ENCODE peak calls at places on chromosomes 16 and 17, in seven cellular contexts. One of them, this sample, is unnamed.

GRCh38 chr16:58563235-58563634 is 47.9 kb downstream of the SETD6 start:
- DNase-seq in GM20000: no peak
- DNase-seq in posterior cingulate gyrus: no peak
- DNase-seq in NCI-H460: no peak
- DNase-seq in BJ: peak; percentile 15
- DNase-seq in bronchial epithelial cell: peak; percentile 79
- DNase-seq in stimulated activated CD8-positive, alpha-beta memory T cell treated with anti-CD3 and anti-CD28 coated beads, Interleukin-12 subunit alpha, Interleukin-12 subunit beta, amount 100 ng/mL, for 4 hours: no peak
- DNase-seq in this sample: no peak

GRCh38 chr17:42647778-42648177 is 11.3 kb upstream of the TUBG2 start:
- DNase-seq in stimulated activated CD8-positive, alpha-beta memory T cell treated with anti-CD3 and anti-CD28 coated beads, Interleukin-12 subunit alpha, Interleukin-12 subunit beta, amount 100 ng/mL, for 4 hours: no peak
- DNase-seq in NCI-H460: no peak
- DNase-seq in BJ: no peak
- DNase-seq in GM20000: no peak
- DNase-seq in bronchial epithelial cell: no peak
- DNase-seq in posterior cingulate gyrus: no peak
- DNase-seq in this sample: no peak

GRCh38 chr17:63740464-63741181 is 976 bp downstream of the STRADA start:
- DNase-seq in GM20000: peak; percentile 10
- DNase-seq in BJ: no peak
- DNase-seq in posterior cingulate gyrus: no peak
- DNase-seq in stimulated activated CD8-positive, alpha-beta memory T cell treated with anti-CD3 and anti-CD28 coated beads, Interleukin-12 subunit alpha, Interleukin-12 subunit beta, amount 100 ng/mL, for 4 hours: no peak
- DNase-seq in NCI-H460: peak; percentile 4
- DNase-seq in bronchial epithelial cell: peak; percentile 64
- DNase-seq in this sample: no peak

GRCh38 chr17:27906623-27907022 is 13.5 kb upstream of the LYRM9 start:
- DNase-seq in GM20000: no peak
- DNase-seq in bronchial epithelial cell: no peak
- DNase-seq in stimulated activated CD8-positive, alpha-beta memory T cell treated with anti-CD3 and anti-CD28 coated beads, Interleukin-12 subunit alpha, Interleukin-12 subunit beta, amount 100 ng/mL, for 4 hours: no peak
- DNase-seq in BJ: no peak
- DNase-seq in posterior cingulate gyrus: no peak
- DNase-seq in NCI-H460: no peak
- DNase-seq in this sample: no peak

GRCh38 chr17:71983828-71984227 is 137.0 kb upstream of the SOX9 start:
- DNase-seq in posterior cingulate gyrus: no peak
- DNase-seq in BJ: no peak
- DNase-seq in bronchial epithelial cell: peak; percentile 85
- DNase-seq in NCI-H460: no peak
- DNase-seq in stimulated activated CD8-positive, alpha-beta memory T cell treated with anti-CD3 and anti-CD28 coated beads, Interleukin-12 subunit alpha, Interleukin-12 subunit beta, amount 100 ng/mL, for 4 hours: no peak
- DNase-seq in GM20000: no peak
- DNase-seq in this sample: no peak

GRCh38 chr17:3827124-3827773 is 18.8 kb downstream of the NCBP3 start:
- DNase-seq in BJ: no peak
- DNase-seq in posterior cingulate gyrus: peak; percentile 91
- DNase-seq in NCI-H460: peak; percentile 77
- DNase-seq in stimulated activated CD8-positive, alpha-beta memory T cell treated with anti-CD3 and anti-CD28 coated beads, Interleukin-12 subunit alpha, Interleukin-12 subunit beta, amount 100 ng/mL, for 4 hours: peak; percentile 29
- DNase-seq in GM20000: peak; percentile 49
- DNase-seq in bronchial epithelial cell: peak; percentile 75
- DNase-seq in this sample: peak; percentile 54

GRCh38 chr17:41061969-41062368 is 2.1 kb upstream of the KRTAP2-3 start:
- DNase-seq in stimulated activated CD8-positive, alpha-beta memory T cell treated with anti-CD3 and anti-CD28 coated beads, Interleukin-12 subunit alpha, Interleukin-12 subunit beta, amount 100 ng/mL, for 4 hours: no peak
- DNase-seq in bronchial epithelial cell: peak; percentile 62
- DNase-seq in BJ: peak; percentile 99
- DNase-seq in NCI-H460: no peak
- DNase-seq in GM20000: no peak
- DNase-seq in posterior cingulate gyrus: no peak
- DNase-seq in this sample: no peak

GRCh38 chr17:44266402-44267164 is 1.4 kb downstream of the SLC4A1 start:
- DNase-seq in GM20000: no peak
- DNase-seq in NCI-H460: no peak
- DNase-seq in bronchial epithelial cell: no peak
- DNase-seq in stimulated activated CD8-positive, alpha-beta memory T cell treated with anti-CD3 and anti-CD28 coated beads, Interleukin-12 subunit alpha, Interleukin-12 subunit beta, amount 100 ng/mL, for 4 hours: no peak
- DNase-seq in BJ: no peak
- DNase-seq in posterior cingulate gyrus: no peak
- DNase-seq in this sample: no peak

GRCh38 chr16:59169168-59169567 is 435.1 kb upstream of the GOT2 start:
- DNase-seq in bronchial epithelial cell: peak; percentile 28
- DNase-seq in GM20000: no peak
- DNase-seq in BJ: no peak
- DNase-seq in posterior cingulate gyrus: no peak
- DNase-seq in stimulated activated CD8-positive, alpha-beta memory T cell treated with anti-CD3 and anti-CD28 coated beads, Interleukin-12 subunit alpha, Interleukin-12 subunit beta, amount 100 ng/mL, for 4 hours: no peak
- DNase-seq in NCI-H460: no peak
- DNase-seq in this sample: no peak

GRCh38 chr16:49127103-49127502 is 154.5 kb downstream of the CBLN1 start:
- DNase-seq in posterior cingulate gyrus: no peak
- DNase-seq in stimulated activated CD8-positive, alpha-beta memory T cell treated with anti-CD3 and anti-CD28 coated beads, Interleukin-12 subunit alpha, Interleukin-12 subunit beta, amount 100 ng/mL, for 4 hours: no peak
- DNase-seq in bronchial epithelial cell: peak; percentile 7
- DNase-seq in NCI-H460: no peak
- DNase-seq in BJ: no peak
- DNase-seq in GM20000: peak; percentile 11
- DNase-seq in this sample: no peak

GRCh38 chr17:29032798-29033197 is 10.1 kb upstream of the PIPOX start:
- DNase-seq in bronchial epithelial cell: no peak
- DNase-seq in NCI-H460: no peak
- DNase-seq in GM20000: no peak
- DNase-seq in BJ: no peak
- DNase-seq in posterior cingulate gyrus: no peak
- DNase-seq in stimulated activated CD8-positive, alpha-beta memory T cell treated with anti-CD3 and anti-CD28 coated beads, Interleukin-12 subunit alpha, Interleukin-12 subunit beta, amount 100 ng/mL, for 4 hours: no peak
- DNase-seq in this sample: no peak

GRCh38 chr17:45852535-45853297 is 8.0 kb downstream of the SPPL2C start:
- DNase-seq in stimulated activated CD8-positive, alpha-beta memory T cell treated with anti-CD3 and anti-CD28 coated beads, Interleukin-12 subunit alpha, Interleukin-12 subunit beta, amount 100 ng/mL, for 4 hours: peak; percentile 15
- DNase-seq in GM20000: peak; percentile 73
- DNase-seq in bronchial epithelial cell: peak; percentile 41
- DNase-seq in NCI-H460: peak; percentile 62
- DNase-seq in BJ: no peak
- DNase-seq in posterior cingulate gyrus: peak; percentile 93
- DNase-seq in this sample: peak; percentile 42

GRCh38 chr16:1929105-1929504 is 10.9 kb upstream of the HS3ST6 start:
- DNase-seq in BJ: no peak
- DNase-seq in NCI-H460: no peak
- DNase-seq in GM20000: peak; percentile 57
- DNase-seq in stimulated activated CD8-positive, alpha-beta memory T cell treated with anti-CD3 and anti-CD28 coated beads, Interleukin-12 subunit alpha, Interleukin-12 subunit beta, amount 100 ng/mL, for 4 hours: no peak
- DNase-seq in posterior cingulate gyrus: no peak
- DNase-seq in bronchial epithelial cell: no peak
- DNase-seq in this sample: no peak

GRCh38 chr17:80125656-80126448 is 21.1 kb downstream of the EIF4A3 start:
- DNase-seq in NCI-H460: no peak
- DNase-seq in GM20000: no peak
- DNase-seq in posterior cingulate gyrus: peak; percentile 6
- DNase-seq in bronchial epithelial cell: no peak
- DNase-seq in BJ: peak; percentile 65
- DNase-seq in stimulated activated CD8-positive, alpha-beta memory T cell treated with anti-CD3 and anti-CD28 coated beads, Interleukin-12 subunit alpha, Interleukin-12 subunit beta, amount 100 ng/mL, for 4 hours: no peak
- DNase-seq in this sample: no peak

GRCh38 chr17:40284085-40284713 is 3.5 kb upstream of the CDC6 start:
- DNase-seq in BJ: peak; percentile 70
- DNase-seq in NCI-H460: no peak
- DNase-seq in stimulated activated CD8-positive, alpha-beta memory T cell treated with anti-CD3 and anti-CD28 coated beads, Interleukin-12 subunit alpha, Interleukin-12 subunit beta, amount 100 ng/mL, for 4 hours: no peak
- DNase-seq in GM20000: no peak
- DNase-seq in bronchial epithelial cell: peak; percentile 95
- DNase-seq in posterior cingulate gyrus: no peak
- DNase-seq in this sample: no peak

GRCh38 chr16:11636172-11636721 is 32.0 kb upstream of the SNN start:
- DNase-seq in posterior cingulate gyrus: no peak
- DNase-seq in NCI-H460: no peak
- DNase-seq in stimulated activated CD8-positive, alpha-beta memory T cell treated with anti-CD3 and anti-CD28 coated beads, Interleukin-12 subunit alpha, Interleukin-12 subunit beta, amount 100 ng/mL, for 4 hours: no peak
- DNase-seq in BJ: no peak
- DNase-seq in GM20000: no peak
- DNase-seq in bronchial epithelial cell: peak; percentile 98
- DNase-seq in this sample: no peak

GRCh38 chr17:59327891-59328290 is 3.6 kb upstream of the YPEL2 start:
- DNase-seq in bronchial epithelial cell: no peak
- DNase-seq in NCI-H460: no peak
- DNase-seq in GM20000: no peak
- DNase-seq in stimulated activated CD8-positive, alpha-beta memory T cell treated with anti-CD3 and anti-CD28 coated beads, Interleukin-12 subunit alpha, Interleukin-12 subunit beta, amount 100 ng/mL, for 4 hours: no peak
- DNase-seq in posterior cingulate gyrus: no peak
- DNase-seq in BJ: no peak
- DNase-seq in this sample: no peak

GRCh38 chr17:63113167-63113566 is 147.1 kb downstream of the TANC2 start:
- DNase-seq in NCI-H460: no peak
- DNase-seq in BJ: no peak
- DNase-seq in bronchial epithelial cell: no peak
- DNase-seq in GM20000: peak; percentile 14
- DNase-seq in posterior cingulate gyrus: no peak
- DNase-seq in stimulated activated CD8-positive, alpha-beta memory T cell treated with anti-CD3 and anti-CD28 coated beads, Interleukin-12 subunit alpha, Interleukin-12 subunit beta, amount 100 ng/mL, for 4 hours: no peak
- DNase-seq in this sample: no peak

GRCh38 chr16:19517424-19518089 is 4.3 kb downstream of the GDE1 start:
- DNase-seq in BJ: no peak
- DNase-seq in posterior cingulate gyrus: no peak
- DNase-seq in bronchial epithelial cell: peak; percentile 98
- DNase-seq in stimulated activated CD8-positive, alpha-beta memory T cell treated with anti-CD3 and anti-CD28 coated beads, Interleukin-12 subunit alpha, Interleukin-12 subunit beta, amount 100 ng/mL, for 4 hours: no peak
- DNase-seq in NCI-H460: peak; percentile 69
- DNase-seq in GM20000: no peak
- DNase-seq in this sample: no peak

GRCh38 chr17:79943354-79944241 is 92.1 kb downstream of the TBC1D16 start:
- DNase-seq in GM20000: no peak
- DNase-seq in bronchial epithelial cell: no peak
- DNase-seq in stimulated activated CD8-positive, alpha-beta memory T cell treated with anti-CD3 and anti-CD28 coated beads, Interleukin-12 subunit alpha, Interleukin-12 subunit beta, amount 100 ng/mL, for 4 hours: no peak
- DNase-seq in BJ: no peak
- DNase-seq in NCI-H460: no peak
- DNase-seq in posterior cingulate gyrus: peak; percentile 79
- DNase-seq in this sample: no peak

GRCh38 chr16:23436992-23437391 is 16.0 kb downstream of the COG7 start:
- DNase-seq in stimulated activated CD8-positive, alpha-beta memory T cell treated with anti-CD3 and anti-CD28 coated beads, Interleukin-12 subunit alpha, Interleukin-12 subunit beta, amount 100 ng/mL, for 4 hours: no peak
- DNase-seq in NCI-H460: no peak
- DNase-seq in GM20000: no peak
- DNase-seq in bronchial epithelial cell: no peak
- DNase-seq in BJ: no peak
- DNase-seq in posterior cingulate gyrus: no peak
- DNase-seq in this sample: no peak

GRCh38 chr16:81376880-81377279 is 62.1 kb downstream of the GAN start:
- DNase-seq in posterior cingulate gyrus: no peak
- DNase-seq in BJ: no peak
- DNase-seq in stimulated activated CD8-positive, alpha-beta memory T cell treated with anti-CD3 and anti-CD28 coated beads, Interleukin-12 subunit alpha, Interleukin-12 subunit beta, amount 100 ng/mL, for 4 hours: no peak
- DNase-seq in NCI-H460: no peak
- DNase-seq in bronchial epithelial cell: peak; percentile 95
- DNase-seq in GM20000: no peak
- DNase-seq in this sample: no peak

GRCh38 chr16:57240872-57241271 is 4.2 kb upstream of the ARL2BP start:
- DNase-seq in NCI-H460: no peak
- DNase-seq in BJ: no peak
- DNase-seq in GM20000: no peak
- DNase-seq in bronchial epithelial cell: no peak
- DNase-seq in stimulated activated CD8-positive, alpha-beta memory T cell treated with anti-CD3 and anti-CD28 coated beads, Interleukin-12 subunit alpha, Interleukin-12 subunit beta, amount 100 ng/mL, for 4 hours: no peak
- DNase-seq in posterior cingulate gyrus: no peak
- DNase-seq in this sample: no peak

GRCh38 chr16:56931769-56932587 is at the start of gene HERPUD1:
- DNase-seq in bronchial epithelial cell: peak; percentile 90
- DNase-seq in NCI-H460: peak; percentile 100
- DNase-seq in stimulated activated CD8-positive, alpha-beta memory T cell treated with anti-CD3 and anti-CD28 coated beads, Interleukin-12 subunit alpha, Interleukin-12 subunit beta, amount 100 ng/mL, for 4 hours: peak; percentile 99
- DNase-seq in posterior cingulate gyrus: peak; percentile 100
- DNase-seq in GM20000: peak; percentile 98
- DNase-seq in BJ: peak; percentile 80
- DNase-seq in this sample: peak; percentile 99

GRCh38 chr17:62757518-62757951 is 50.6 kb downstream of the MARCHF10 start:
- DNase-seq in GM20000: no peak
- DNase-seq in stimulated activated CD8-positive, alpha-beta memory T cell treated with anti-CD3 and anti-CD28 coated beads, Interleukin-12 subunit alpha, Interleukin-12 subunit beta, amount 100 ng/mL, for 4 hours: no peak
- DNase-seq in posterior cingulate gyrus: no peak
- DNase-seq in NCI-H460: no peak
- DNase-seq in bronchial epithelial cell: no peak
- DNase-seq in BJ: no peak
- DNase-seq in this sample: no peak

GRCh38 chr17:40028595-40028994 is 13.4 kb downstream of the CSF3 start:
- DNase-seq in stimulated activated CD8-positive, alpha-beta memory T cell treated with anti-CD3 and anti-CD28 coated beads, Interleukin-12 subunit alpha, Interleukin-12 subunit beta, amount 100 ng/mL, for 4 hours: no peak
- DNase-seq in bronchial epithelial cell: no peak
- DNase-seq in posterior cingulate gyrus: peak; percentile 72
- DNase-seq in NCI-H460: no peak
- DNase-seq in BJ: no peak
- DNase-seq in GM20000: no peak
- DNase-seq in this sample: no peak

GRCh38 chr16:10093564-10093963 is 88.7 kb downstream of the GRIN2A start:
- DNase-seq in bronchial epithelial cell: no peak
- DNase-seq in BJ: no peak
- DNase-seq in posterior cingulate gyrus: no peak
- DNase-seq in stimulated activated CD8-positive, alpha-beta memory T cell treated with anti-CD3 and anti-CD28 coated beads, Interleukin-12 subunit alpha, Interleukin-12 subunit beta, amount 100 ng/mL, for 4 hours: no peak
- DNase-seq in NCI-H460: no peak
- DNase-seq in GM20000: no peak
- DNase-seq in this sample: no peak

GRCh38 chr17:8732406-8733065 is 12.1 kb downstream of the CCDC42 start:
- DNase-seq in BJ: no peak
- DNase-seq in NCI-H460: no peak
- DNase-seq in bronchial epithelial cell: no peak
- DNase-seq in posterior cingulate gyrus: no peak
- DNase-seq in stimulated activated CD8-positive, alpha-beta memory T cell treated with anti-CD3 and anti-CD28 coated beads, Interleukin-12 subunit alpha, Interleukin-12 subunit beta, amount 100 ng/mL, for 4 hours: no peak
- DNase-seq in GM20000: no peak
- DNase-seq in this sample: no peak

GRCh38 chr16:53664724-53665345 is 38.8 kb downstream of the RPGRIP1L start:
- DNase-seq in NCI-H460: no peak
- DNase-seq in bronchial epithelial cell: peak; percentile 5
- DNase-seq in stimulated activated CD8-positive, alpha-beta memory T cell treated with anti-CD3 and anti-CD28 coated beads, Interleukin-12 subunit alpha, Interleukin-12 subunit beta, amount 100 ng/mL, for 4 hours: no peak
- DNase-seq in BJ: peak; percentile 91
- DNase-seq in GM20000: peak; percentile 11
- DNase-seq in posterior cingulate gyrus: no peak
- DNase-seq in this sample: no peak

GRCh38 chr17:7627250-7628121 is at the start of gene SAT2:
- DNase-seq in GM20000: peak; percentile 96
- DNase-seq in bronchial epithelial cell: peak; percentile 81
- DNase-seq in NCI-H460: peak; percentile 93
- DNase-seq in BJ: peak; percentile 60
- DNase-seq in posterior cingulate gyrus: peak; percentile 99
- DNase-seq in stimulated activated CD8-positive, alpha-beta memory T cell treated with anti-CD3 and anti-CD28 coated beads, Interleukin-12 subunit alpha, Interleukin-12 subunit beta, amount 100 ng/mL, for 4 hours: peak; percentile 78
- DNase-seq in this sample: peak; percentile 68

GRCh38 chr16:82695806-82696205 is 69.0 kb downstream of the CDH13 start:
- DNase-seq in NCI-H460: no peak
- DNase-seq in GM20000: no peak
- DNase-seq in BJ: no peak
- DNase-seq in bronchial epithelial cell: no peak
- DNase-seq in stimulated activated CD8-positive, alpha-beta memory T cell treated with anti-CD3 and anti-CD28 coated beads, Interleukin-12 subunit alpha, Interleukin-12 subunit beta, amount 100 ng/mL, for 4 hours: no peak
- DNase-seq in posterior cingulate gyrus: no peak
- DNase-seq in this sample: no peak

GRCh38 chr17:41328207-41328606 is 12.7 kb upstream of the KRTAP17-1 start:
- DNase-seq in NCI-H460: no peak
- DNase-seq in posterior cingulate gyrus: no peak
- DNase-seq in BJ: no peak
- DNase-seq in GM20000: no peak
- DNase-seq in bronchial epithelial cell: no peak
- DNase-seq in stimulated activated CD8-positive, alpha-beta memory T cell treated with anti-CD3 and anti-CD28 coated beads, Interleukin-12 subunit alpha, Interleukin-12 subunit beta, amount 100 ng/mL, for 4 hours: no peak
- DNase-seq in this sample: no peak

GRCh38 chr16:49085689-49086088 is 195.9 kb downstream of the CBLN1 start:
- DNase-seq in posterior cingulate gyrus: no peak
- DNase-seq in NCI-H460: no peak
- DNase-seq in GM20000: no peak
- DNase-seq in stimulated activated CD8-positive, alpha-beta memory T cell treated with anti-CD3 and anti-CD28 coated beads, Interleukin-12 subunit alpha, Interleukin-12 subunit beta, amount 100 ng/mL, for 4 hours: no peak
- DNase-seq in BJ: no peak
- DNase-seq in bronchial epithelial cell: no peak
- DNase-seq in this sample: no peak

GRCh38 chr16:10637337-10638037 is 57.1 kb upstream of the EMP2 start:
- DNase-seq in BJ: no peak
- DNase-seq in NCI-H460: no peak
- DNase-seq in GM20000: no peak
- DNase-seq in bronchial epithelial cell: no peak
- DNase-seq in stimulated activated CD8-positive, alpha-beta memory T cell treated with anti-CD3 and anti-CD28 coated beads, Interleukin-12 subunit alpha, Interleukin-12 subunit beta, amount 100 ng/mL, for 4 hours: no peak
- DNase-seq in posterior cingulate gyrus: no peak
- DNase-seq in this sample: no peak

GRCh38 chr16:86396318-86396882 is 113.9 kb upstream of the FOXF1 start:
- DNase-seq in stimulated activated CD8-positive, alpha-beta memory T cell treated with anti-CD3 and anti-CD28 coated beads, Interleukin-12 subunit alpha, Interleukin-12 subunit beta, amount 100 ng/mL, for 4 hours: no peak
- DNase-seq in GM20000: no peak
- DNase-seq in BJ: no peak
- DNase-seq in bronchial epithelial cell: no peak
- DNase-seq in NCI-H460: no peak
- DNase-seq in posterior cingulate gyrus: peak; percentile 53
- DNase-seq in this sample: no peak

GRCh38 chr16:81036751-81037350 is 1.2 kb downstream of the ATMIN start:
- DNase-seq in bronchial epithelial cell: peak; percentile 34
- DNase-seq in stimulated activated CD8-positive, alpha-beta memory T cell treated with anti-CD3 and anti-CD28 coated beads, Interleukin-12 subunit alpha, Interleukin-12 subunit beta, amount 100 ng/mL, for 4 hours: no peak
- DNase-seq in GM20000: peak; percentile 22
- DNase-seq in NCI-H460: no peak
- DNase-seq in posterior cingulate gyrus: no peak
- DNase-seq in BJ: no peak
- DNase-seq in this sample: no peak

GRCh38 chr17:51640108-51640622 is 379.8 kb downstream of the UTP18 start:
- DNase-seq in posterior cingulate gyrus: no peak
- DNase-seq in NCI-H460: peak; percentile 53
- DNase-seq in stimulated activated CD8-positive, alpha-beta memory T cell treated with anti-CD3 and anti-CD28 coated beads, Interleukin-12 subunit alpha, Interleukin-12 subunit beta, amount 100 ng/mL, for 4 hours: no peak
- DNase-seq in GM20000: peak; percentile 16
- DNase-seq in bronchial epithelial cell: peak; percentile 88
- DNase-seq in BJ: no peak
- DNase-seq in this sample: no peak

GRCh38 chr17:44850612-44851011 is 2.9 kb downstream of the HIGD1B start:
- DNase-seq in posterior cingulate gyrus: no peak
- DNase-seq in BJ: no peak
- DNase-seq in stimulated activated CD8-positive, alpha-beta memory T cell treated with anti-CD3 and anti-CD28 coated beads, Interleukin-12 subunit alpha, Interleukin-12 subunit beta, amount 100 ng/mL, for 4 hours: no peak
- DNase-seq in GM20000: no peak
- DNase-seq in NCI-H460: no peak
- DNase-seq in bronchial epithelial cell: no peak
- DNase-seq in this sample: no peak